ENCODE peak calls at places on chromosomes 12 and 14, in ten cellular contexts. W is choroid plexus epithelial cell, M is left ventricle myocardium inferior, A is IMR-90, I is astrocyte, C is astrocyte of the spinal cord, D is upper lobe of right lung, N is astrocyte of the cerebellum, K is fibroblast of villous mesenchyme, B is tibial nerve. Z is an unnamed sample.

GRCh38 chr12:104220931-104221330 is 5.4 kb downstream of the TXNRD1 start:
- DNase-seq in I (no peak), K (no peak), N (no peak), C (no peak), A (no peak), M (no peak), W (no peak), B (no peak), D (no peak), Z (no peak)

GRCh38 chr14:56004807-56005579 is 113.2 kb upstream of the PELI2 start:
- DNase-seq in W (peak), M (no peak), A (peak), D (no peak), C (peak), N (peak), I (peak), B (no peak), K (peak), Z (peak)

GRCh38 chr14:64673329-64673728 is 30.9 kb upstream of the PLEKHG3 start:
- DNase-seq in K (no peak), I (no peak), C (no peak), D (no peak), M (no peak), A (no peak), N (no peak), B (no peak), W (no peak), Z (no peak)

GRCh38 chr14:95255487-95255886 is 64.2 kb downstream of the CLMN start:
- DNase-seq in I (peak), B (peak), N (no peak), W (peak), D (peak), M (no peak), A (peak), C (peak), K (no peak), Z (peak)

GRCh38 chr12:109723311-109723791 is 9.7 kb downstream of the FAM222A start:
- DNase-seq in W (no peak), C (no peak), I (no peak), B (no peak), A (no peak), K (no peak), D (no peak), N (no peak), M (peak), Z (no peak)

GRCh38 chr12:57456145-57456700 is 1.1 kb downstream of the INHBE start:
- DNase-seq in D (no peak), I (no peak), K (peak), C (peak), M (no peak), W (peak), A (peak), N (no peak), B (no peak), Z (no peak)

GRCh38 chr12:66813137-66813867 is 134.4 kb upstream of the GRIP1 start:
- DNase-seq in I (no peak), B (no peak), D (no peak), A (no peak), W (no peak), K (no peak), M (no peak), C (no peak), N (no peak), Z (no peak)

GRCh38 chr14:53881161-53881846 is 75.3 kb downstream of the BMP4 start:
- DNase-seq in M (no peak), N (no peak), W (peak), I (peak), A (peak), B (no peak), C (peak), K (peak), D (no peak), Z (peak)

GRCh38 chr12:122022393-122023338 is 982 bp downstream of the BCL7A start:
- DNase-seq in N (no peak), K (no peak), D (peak), M (peak), C (peak), I (no peak), B (no peak), W (peak), A (no peak), Z (no peak)

GRCh38 chr12:58961906-58962305 is 41.6 kb upstream of the LRIG3 start:
- DNase-seq in N (no peak), W (peak), B (no peak), A (peak), M (no peak), C (no peak), I (no peak), K (peak), D (no peak), Z (no peak)

GRCh38 chr12:6052206-6052939 is 72.1 kb downstream of the VWF start:
- DNase-seq in C (no peak), K (no peak), A (no peak), B (no peak), D (no peak), N (no peak), W (no peak), M (no peak), I (no peak), Z (no peak)

GRCh38 chr12:6452245-6452731 is 446 bp downstream of the TAPBPL start:
- DNase-seq in B (no peak), A (no peak), W (no peak), I (no peak), M (no peak), D (no peak), N (no peak), K (no peak), C (no peak), Z (no peak)

DNA sequence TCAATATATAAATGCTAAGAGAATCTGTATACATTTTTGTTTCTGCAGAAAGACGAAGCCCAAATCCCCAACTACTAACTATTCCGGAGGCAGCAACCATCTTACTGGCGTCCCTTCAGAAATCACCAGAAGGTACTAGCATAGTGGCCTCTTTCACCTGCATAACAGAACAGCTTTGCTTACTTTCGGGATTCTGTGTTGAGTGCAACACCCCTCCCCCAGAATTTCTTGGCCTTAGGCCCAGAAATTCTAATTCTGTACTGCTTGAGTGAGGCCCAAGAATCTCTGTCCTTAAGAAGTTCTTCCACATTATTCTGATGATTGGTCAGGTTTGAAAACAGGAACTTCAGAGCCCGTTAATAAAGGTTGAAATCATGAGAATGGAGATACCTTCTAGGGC is 2.9 kb downstream of the SPX start:
- DNase-seq in M (no peak), B (no peak), N (peak), C (no peak), I (no peak), K (no peak), D (no peak), W (peak), A (no peak), Z (no peak)
- H3K4me3 ChIP-seq in M (peak), B (no peak), N (no peak), C (no peak), I (no peak), K (no peak), D (no peak), W (no peak), A (no peak), Z (no peak)

GRCh38 chr14:21940887-21941855 is 267.6 kb upstream of the OR4E1 start:
- DNase-seq in B (no peak), I (no peak), D (no peak), N (no peak), A (peak), M (no peak), K (peak), C (peak), W (peak), Z (no peak)
- TF ChIP-seq CTCF in B (no peak), I (peak), D (peak), N (peak), A (peak), M (peak), K (peak), C (peak), W (peak), Z (peak)

GRCh38 chr14:74238974-74239847 is at the start of gene VSX2:
- DNase-seq in A (no peak), N (no peak), D (no peak), W (no peak), K (no peak), C (no peak), I (no peak), B (no peak), M (no peak), Z (no peak)
- H3K4me3 ChIP-seq in A (no peak), N (no peak), D (peak), W (no peak), K (no peak), C (no peak), I (no peak), B (no peak), M (peak), Z (no peak)

DNA sequence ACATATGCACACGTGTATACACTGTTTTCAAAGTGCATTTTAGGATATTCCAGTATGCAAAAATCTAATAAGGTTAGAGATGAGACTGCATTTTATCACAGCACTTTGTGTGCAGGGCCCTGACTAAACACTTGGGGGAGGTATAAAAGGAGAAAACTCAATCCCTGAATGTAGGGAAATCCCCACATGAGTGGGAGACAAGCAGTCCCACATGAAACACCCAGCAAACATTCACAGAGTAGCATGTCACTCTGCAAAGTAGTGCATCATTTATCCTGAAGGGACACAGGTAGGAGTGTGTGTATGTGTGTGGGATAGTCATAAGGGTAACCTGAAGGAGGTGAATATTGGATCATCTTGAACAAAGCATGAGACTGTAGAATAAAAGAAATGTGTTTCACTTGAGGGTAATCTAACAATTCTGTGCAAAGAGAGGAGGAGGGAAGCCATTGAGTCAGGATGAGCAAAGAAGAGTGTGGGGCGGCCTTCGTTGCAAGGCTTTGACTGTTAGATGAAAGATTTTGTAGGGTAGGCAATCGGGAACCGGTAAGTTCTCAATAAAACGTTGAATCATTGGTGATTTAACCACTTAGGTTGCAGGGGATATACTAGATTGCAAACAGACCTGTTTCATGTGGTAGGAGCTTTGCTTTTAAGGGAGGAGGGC is 2.9 kb downstream of the PRPF40B start:
- DNase-seq in I (no peak), D (no peak), B (no peak), K (no peak), M (no peak), W (peak), A (peak), C (no peak), N (no peak), Z (no peak)
- TF ChIP-seq CTCF in I (peak), D (no peak), B (no peak), K (peak), M (no peak), W (peak), A (peak), C (no peak), N (no peak), Z (peak)

GRCh38 chr14:105165761-105166485 is 2.7 kb downstream of the JAG2 start:
- DNase-seq in M (no peak), D (no peak), K (no peak), N (no peak), C (no peak), B (no peak), I (no peak), A (no peak), W (no peak), Z (no peak)
- H3K4me3 ChIP-seq in M (peak), D (no peak), K (no peak), N (no peak), C (no peak), B (no peak), I (no peak), A (no peak), W (no peak), Z (no peak)

DNA sequence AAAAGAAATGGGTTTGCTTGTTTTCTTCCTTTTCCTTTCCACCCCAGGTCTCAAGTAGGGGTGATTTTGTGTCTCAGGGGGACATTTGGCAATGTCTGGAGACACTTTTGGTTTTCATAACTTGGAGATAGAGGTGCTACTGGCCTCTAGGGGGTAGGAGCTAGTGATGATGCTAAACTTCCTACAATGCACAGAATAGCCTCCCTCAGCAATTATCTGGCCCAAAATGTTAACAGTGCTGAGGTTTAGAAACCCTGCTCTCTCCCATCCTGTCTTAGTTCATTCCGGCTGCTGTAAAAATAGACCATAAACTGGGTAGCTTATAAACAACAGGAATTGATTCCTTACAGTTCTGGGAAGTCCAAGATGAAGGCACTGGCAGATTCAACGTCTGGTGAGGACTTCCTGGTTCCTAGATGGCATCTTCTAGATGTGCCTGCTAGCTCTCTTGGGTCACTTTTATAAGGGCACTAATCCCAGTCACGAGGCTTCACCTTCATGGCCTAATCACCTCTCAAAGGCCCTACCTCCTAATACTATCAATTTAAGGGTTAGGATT is 7.4 kb upstream of the GAS2L3 start:
- DNase-seq in A (no peak), K (no peak), B (no peak), I (no peak), M (no peak), W (no peak), N (no peak), D (no peak), C (no peak), Z (no peak)
- TF ChIP-seq CTCF in A (no peak), K (no peak), B (no peak), I (peak), M (no peak), W (no peak), N (no peak), D (no peak), C (no peak), Z (no peak)

GRCh38 chr12:44422559-44422958 is 453.6 kb downstream of the NELL2 start:
- DNase-seq in W (no peak), B (no peak), A (no peak), N (no peak), K (no peak), D (no peak), I (no peak), M (no peak), C (no peak), Z (no peak)
- H3K4me3 ChIP-seq in W (no peak), B (no peak), A (no peak), N (no peak), K (no peak), D (no peak), I (no peak), M (no peak), C (no peak), Z (no peak)